ENCODE peak calls at places on chromosomes 1 and 21, in four cellular contexts. S, Y, E and V are unnamed samples.

GRCh38 chr1:1173793-1174415 is at the start of gene TTLL10:
- DNase-seq in S (peak; percentile 49), Y (no peak), E (no peak), V (no peak)

GRCh38 chr1:162179121-162179520 is 109.6 kb downstream of the NOS1AP start:
- DNase-seq in S (no peak), Y (no peak), E (no peak), V (no peak)

GRCh38 chr1:230507671-230508407 is 81.7 kb upstream of the PGBD5 start:
- DNase-seq in S (no peak), Y (no peak), E (no peak), V (no peak)

GRCh38 chr1:9289724-9290493 is 2.8 kb upstream of the SPSB1 start:
- DNase-seq in S (no peak), Y (no peak), E (no peak), V (peak; percentile 41)

GRCh38 chr21:46035809-46036695 is 54.5 kb downstream of the COL6A1 start:
- DNase-seq in S (no peak), Y (no peak), E (peak; percentile 7), V (no peak)

GRCh38 chr21:42366292-42367010 is at the start of gene TFF1:
- DNase-seq in S (no peak), Y (no peak), E (no peak), V (peak; percentile 85)

GRCh38 chr1:219163401-219163954 is 10.2 kb upstream of the LYPLAL1 start:
- DNase-seq in S (no peak), Y (no peak), E (no peak), V (no peak)

GRCh38 chr1:178954291-178954690 is 71.4 kb upstream of the FAM20B start:
- DNase-seq in S (no peak), Y (no peak), E (no peak), V (no peak)

GRCh38 chr1:41674501-41674900 is 190.0 kb upstream of the EDN2 start:
- DNase-seq in S (no peak), Y (no peak), E (no peak), V (no peak)

GRCh38 chr1:92244376-92244775 is 26.7 kb downstream of the C1orf146 start:
- DNase-seq in S (no peak), Y (no peak), E (no peak), V (no peak)

GRCh38 chr1:109548321-109549267 is at the start of gene GNAI3:
- DNase-seq in S (peak; percentile 90), Y (peak; percentile 85), E (peak; percentile 93), V (peak; percentile 93)

GRCh38 chr1:212746546-212746945 is 45.0 kb downstream of the NSL1 start:
- DNase-seq in S (no peak), Y (no peak), E (no peak), V (no peak)

GRCh38 chr1:60972841-60973364 is 109.5 kb upstream of the NFIA start:
- DNase-seq in S (no peak), Y (no peak), E (no peak), V (peak; percentile 13)

GRCh38 chr1:168609133-168609715 is 32.8 kb downstream of the XCL1 start:
- DNase-seq in S (no peak), Y (no peak), E (no peak), V (no peak)

GRCh38 chr1:1344672-1345361 is 4.4 kb downstream of the DVL1 start:
- DNase-seq in S (peak; percentile 85), Y (no peak), E (peak; percentile 63), V (peak; percentile 84)

GRCh38 chr1:18849252-18849651 is 10.2 kb downstream of the TAS1R2 start:
- DNase-seq in S (no peak), Y (no peak), E (no peak), V (no peak)

GRCh38 chr1:32798679-32799416 is 18.3 kb downstream of the YARS1 start:
- DNase-seq in S (peak; percentile 45), Y (peak; percentile 55), E (no peak), V (no peak)

GRCh38 chr1:93607814-93608187 is 73.8 kb downstream of the BCAR3 start:
- DNase-seq in S (no peak), Y (peak; percentile 76), E (no peak), V (no peak)

GRCh38 chr1:68010094-68010493 is 40.3 kb downstream of the DIRAS3 start:
- DNase-seq in S (peak; percentile 11), Y (no peak), E (no peak), V (no peak)

GRCh38 chr1:112735752-112736151 is 20.6 kb upstream of the PPM1J start:
- DNase-seq in S (no peak), Y (no peak), E (no peak), V (peak; percentile 23)

GRCh38 chr1:8423702-8424538 is 106.0 kb downstream of the SLC45A1 start:
- DNase-seq in S (peak; percentile 93), Y (no peak), E (peak; percentile 90), V (peak; percentile 57)

GRCh38 chr1:203597386-203598040 is 29.1 kb upstream of the ATP2B4 start:
- DNase-seq in S (no peak), Y (no peak), E (no peak), V (no peak)

GRCh38 chr1:64743954-64744491 is 852 bp upstream of the RAVER2 start:
- DNase-seq in S (no peak), Y (no peak), E (no peak), V (no peak)

GRCh38 chr1:233327938-233328660 is 575 bp downstream of the MAP3K21 start:
- DNase-seq in S (peak; percentile 71), Y (no peak), E (peak; percentile 47), V (no peak)

GRCh38 chr1:1213919-1214599 is at the start of gene TNFRSF4:
- DNase-seq in S (no peak), Y (no peak), E (peak; percentile 44), V (no peak)

GRCh38 chr21:36073181-36073580 is 3.4 kb downstream of the CBR1 start:
- DNase-seq in S (no peak), Y (no peak), E (no peak), V (no peak)

GRCh38 chr21:42855937-42856335 is 23.4 kb downstream of the WDR4 start:
- DNase-seq in S (no peak), Y (no peak), E (no peak), V (no peak)

GRCh38 chr21:34967509-34968289 is 81.4 kb downstream of the RUNX1 start:
- DNase-seq in S (no peak), Y (no peak), E (peak; percentile 37), V (no peak)

GRCh38 chr1:31376374-31377134 is 3.7 kb upstream of the FABP3 start:
- DNase-seq in S (peak; percentile 90), Y (no peak), E (peak; percentile 55), V (peak; percentile 39)

GRCh38 chr1:230382060-230382491 is 44.1 kb downstream of the PGBD5 start:
- DNase-seq in S (no peak), Y (no peak), E (no peak), V (peak; percentile 16)

GRCh38 chr1:7621334-7622219 is 149.5 kb upstream of the VAMP3 start:
- DNase-seq in S (no peak), Y (no peak), E (no peak), V (no peak)

GRCh38 chr1:45995298-45995697 is 137.1 kb downstream of the PIK3R3 start:
- DNase-seq in S (no peak), Y (no peak), E (no peak), V (no peak)

GRCh38 chr1:220076861-220077762 is 12.5 kb downstream of the BPNT1 start:
- DNase-seq in S (no peak), Y (no peak), E (no peak), V (no peak)

GRCh38 chr1:169044296-169044695 is 62.2 kb upstream of the ATP1B1 start:
- DNase-seq in S (no peak), Y (peak; percentile 76), E (no peak), V (no peak)

GRCh38 chr1:79198841-79199240 is 192.3 kb upstream of the ADGRL4 start:
- DNase-seq in S (no peak), Y (no peak), E (no peak), V (no peak)

GRCh38 chr1:156232222-156232621 is 9.8 kb upstream of the BGLAP start:
- DNase-seq in S (no peak), Y (no peak), E (no peak), V (no peak)

GRCh38 chr21:32112194-32112593 is 166.7 kb downstream of the MIS18A start:
- DNase-seq in S (no peak), Y (no peak), E (no peak), V (no peak)
- TF ChIP-seq CHD2 in S (no peak), Y (no peak), E (no peak), V (no peak)

GRCh38 chr1:26015358-26015757 is 6.2 kb upstream of the EXTL1 start:
- DNase-seq in S (no peak), Y (no peak), E (no peak), V (no peak)
- TF ChIP-seq CHD2 in S (no peak), Y (no peak), E (no peak), V (no peak)

DNA sequence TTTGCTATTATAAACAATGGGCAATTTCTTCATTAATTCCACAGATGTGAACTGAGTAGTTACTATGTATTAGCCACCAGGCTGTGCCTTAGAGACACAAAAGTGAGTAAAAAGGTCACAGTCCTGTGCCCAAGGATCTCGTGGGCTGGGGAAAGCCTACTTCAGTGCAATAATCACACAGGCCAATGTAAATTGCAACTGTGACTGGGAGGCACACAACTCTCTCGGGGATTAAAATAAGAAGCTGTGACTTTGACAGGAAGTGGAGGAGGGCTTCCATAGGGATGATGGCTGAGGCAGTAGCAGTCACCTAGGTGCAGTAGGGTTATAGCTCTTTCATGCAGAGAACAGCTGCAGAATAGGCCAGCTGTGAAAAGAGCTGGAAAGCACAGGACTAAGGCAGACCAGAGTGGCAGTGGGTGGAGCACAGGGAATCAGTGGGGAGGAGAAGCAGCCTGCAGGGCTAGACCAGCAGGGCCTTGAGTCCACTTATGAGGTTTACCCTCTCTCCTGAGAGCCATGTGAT is 121.9 kb downstream of the MAB21L3 start:
- DNase-seq in S (no peak), Y (peak; percentile 9), E (no peak), V (no peak)
- TF ChIP-seq CHD2 in S (no peak), Y (no peak), E (no peak), V (no peak)

GRCh38 chr1:11847667-11848445 is at the start of gene NPPA:
- DNase-seq in S (peak; percentile 91), Y (no peak), E (no peak), V (no peak)
- TF ChIP-seq CHD2 in S (peak; percentile 69), Y (no peak), E (no peak), V (no peak)